ENCODE peak calls at places on chromosomes 6 and 20, in nine cellular contexts. One of them, this sample, is unnamed.

GRCh38 chr20:25053207-25054132 is 4.5 kb downstream of the ACSS1 start:
- DNase-seq in mesendoderm: no peak
- DNase-seq in stimulated activated CD4-positive, alpha-beta T cell treated with anti-CD3 and anti-CD28 coated beads, Interleukin-15, amount 100 ng/mL, for 1 hour: no peak
- DNase-seq in astrocyte of the spinal cord: peak; percentile 35
- DNase-seq in nephron progenitor cell: no peak
- DNase-seq in astrocyte of the hippocampus: no peak
- DNase-seq in heart right ventricle: peak; percentile 82
- DNase-seq in mucosa of descending colon: no peak
- DNase-seq in memory B cell: no peak
- DNase-seq in this sample: peak; percentile 66

GRCh38 chr20:38435555-38435939 is 419 bp upstream of the SNHG17 start:
- DNase-seq in mesendoderm: peak; percentile 16
- DNase-seq in stimulated activated CD4-positive, alpha-beta T cell treated with anti-CD3 and anti-CD28 coated beads, Interleukin-15, amount 100 ng/mL, for 1 hour: no peak
- DNase-seq in astrocyte of the spinal cord: peak; percentile 87
- DNase-seq in nephron progenitor cell: no peak
- DNase-seq in astrocyte of the hippocampus: peak; percentile 86
- DNase-seq in heart right ventricle: no peak
- DNase-seq in mucosa of descending colon: no peak
- DNase-seq in memory B cell: no peak
- DNase-seq in this sample: no peak

GRCh38 chr6:22737331-22737730 is 168.0 kb downstream of the HDGFL1 start:
- DNase-seq in mesendoderm: peak; percentile 84
- DNase-seq in stimulated activated CD4-positive, alpha-beta T cell treated with anti-CD3 and anti-CD28 coated beads, Interleukin-15, amount 100 ng/mL, for 1 hour: no peak
- DNase-seq in astrocyte of the spinal cord: peak; percentile 52
- DNase-seq in nephron progenitor cell: peak; percentile 60
- DNase-seq in astrocyte of the hippocampus: peak; percentile 70
- DNase-seq in heart right ventricle: peak; percentile 24
- DNase-seq in mucosa of descending colon: peak; percentile 42
- DNase-seq in memory B cell: no peak
- DNase-seq in this sample: no peak

GRCh38 chr20:56429496-56429895 is 17.4 kb downstream of the CASS4 start:
- DNase-seq in mesendoderm: no peak
- DNase-seq in stimulated activated CD4-positive, alpha-beta T cell treated with anti-CD3 and anti-CD28 coated beads, Interleukin-15, amount 100 ng/mL, for 1 hour: no peak
- DNase-seq in astrocyte of the spinal cord: peak; percentile 67
- DNase-seq in nephron progenitor cell: no peak
- DNase-seq in astrocyte of the hippocampus: peak; percentile 69
- DNase-seq in heart right ventricle: no peak
- DNase-seq in mucosa of descending colon: no peak
- DNase-seq in memory B cell: no peak
- DNase-seq in this sample: no peak

GRCh38 chr20:33648396-33649004 is 13.6 kb upstream of the C20orf144 start:
- DNase-seq in mesendoderm: no peak
- DNase-seq in stimulated activated CD4-positive, alpha-beta T cell treated with anti-CD3 and anti-CD28 coated beads, Interleukin-15, amount 100 ng/mL, for 1 hour: no peak
- DNase-seq in astrocyte of the spinal cord: peak; percentile 30
- DNase-seq in nephron progenitor cell: no peak
- DNase-seq in astrocyte of the hippocampus: peak; percentile 31
- DNase-seq in heart right ventricle: no peak
- DNase-seq in mucosa of descending colon: no peak
- DNase-seq in memory B cell: no peak
- DNase-seq in this sample: peak; percentile 13

GRCh38 chr6:157219201-157220200 is 103.8 kb downstream of the TMEM242 start:
- DNase-seq in mesendoderm: peak; percentile 65
- DNase-seq in stimulated activated CD4-positive, alpha-beta T cell treated with anti-CD3 and anti-CD28 coated beads, Interleukin-15, amount 100 ng/mL, for 1 hour: no peak
- DNase-seq in astrocyte of the spinal cord: peak; percentile 69
- DNase-seq in nephron progenitor cell: no peak
- DNase-seq in astrocyte of the hippocampus: peak; percentile 78
- DNase-seq in heart right ventricle: no peak
- DNase-seq in mucosa of descending colon: peak; percentile 35
- DNase-seq in memory B cell: no peak
- DNase-seq in this sample: no peak

GRCh38 chr20:36098364-36098763 is 56.2 kb upstream of the EPB41L1 start:
- DNase-seq in mesendoderm: no peak
- DNase-seq in stimulated activated CD4-positive, alpha-beta T cell treated with anti-CD3 and anti-CD28 coated beads, Interleukin-15, amount 100 ng/mL, for 1 hour: no peak
- DNase-seq in astrocyte of the spinal cord: peak; percentile 31
- DNase-seq in nephron progenitor cell: no peak
- DNase-seq in astrocyte of the hippocampus: peak; percentile 45
- DNase-seq in heart right ventricle: peak; percentile 28
- DNase-seq in mucosa of descending colon: peak; percentile 71
- DNase-seq in memory B cell: peak; percentile 32
- DNase-seq in this sample: no peak

GRCh38 chr6:157430834-157431233 is 49.8 kb downstream of the ZDHHC14 start:
- DNase-seq in mesendoderm: no peak
- DNase-seq in stimulated activated CD4-positive, alpha-beta T cell treated with anti-CD3 and anti-CD28 coated beads, Interleukin-15, amount 100 ng/mL, for 1 hour: no peak
- DNase-seq in astrocyte of the spinal cord: no peak
- DNase-seq in nephron progenitor cell: no peak
- DNase-seq in astrocyte of the hippocampus: no peak
- DNase-seq in heart right ventricle: peak; percentile 50
- DNase-seq in mucosa of descending colon: no peak
- DNase-seq in memory B cell: no peak
- DNase-seq in this sample: no peak

GRCh38 chr6:161444464-161444863 is 170.6 kb upstream of the AGPAT4 start:
- DNase-seq in mesendoderm: peak; percentile 50
- DNase-seq in stimulated activated CD4-positive, alpha-beta T cell treated with anti-CD3 and anti-CD28 coated beads, Interleukin-15, amount 100 ng/mL, for 1 hour: no peak
- DNase-seq in astrocyte of the spinal cord: peak; percentile 76
- DNase-seq in nephron progenitor cell: peak; percentile 16
- DNase-seq in astrocyte of the hippocampus: peak; percentile 89
- DNase-seq in heart right ventricle: peak; percentile 32
- DNase-seq in mucosa of descending colon: peak; percentile 9
- DNase-seq in memory B cell: no peak
- DNase-seq in this sample: no peak

GRCh38 chr6:36127462-36128016 is 2.8 kb upstream of the MAPK13 start:
- DNase-seq in mesendoderm: peak; percentile 52
- DNase-seq in stimulated activated CD4-positive, alpha-beta T cell treated with anti-CD3 and anti-CD28 coated beads, Interleukin-15, amount 100 ng/mL, for 1 hour: no peak
- DNase-seq in astrocyte of the spinal cord: peak; percentile 57
- DNase-seq in nephron progenitor cell: no peak
- DNase-seq in astrocyte of the hippocampus: peak; percentile 45
- DNase-seq in heart right ventricle: no peak
- DNase-seq in mucosa of descending colon: no peak
- DNase-seq in memory B cell: no peak
- DNase-seq in this sample: no peak

GRCh38 chr20:33093074-33093473 is 13.6 kb downstream of the BPIFB4 start:
- DNase-seq in mesendoderm: no peak
- DNase-seq in stimulated activated CD4-positive, alpha-beta T cell treated with anti-CD3 and anti-CD28 coated beads, Interleukin-15, amount 100 ng/mL, for 1 hour: no peak
- DNase-seq in astrocyte of the spinal cord: no peak
- DNase-seq in nephron progenitor cell: no peak
- DNase-seq in astrocyte of the hippocampus: no peak
- DNase-seq in heart right ventricle: no peak
- DNase-seq in mucosa of descending colon: no peak
- DNase-seq in memory B cell: no peak
- DNase-seq in this sample: no peak

GRCh38 chr20:18272451-18272850 is 15.9 kb upstream of the ZNF133 start:
- DNase-seq in mesendoderm: peak; percentile 48
- DNase-seq in stimulated activated CD4-positive, alpha-beta T cell treated with anti-CD3 and anti-CD28 coated beads, Interleukin-15, amount 100 ng/mL, for 1 hour: no peak
- DNase-seq in astrocyte of the spinal cord: no peak
- DNase-seq in nephron progenitor cell: no peak
- DNase-seq in astrocyte of the hippocampus: no peak
- DNase-seq in heart right ventricle: peak; percentile 34
- DNase-seq in mucosa of descending colon: no peak
- DNase-seq in memory B cell: no peak
- DNase-seq in this sample: peak; percentile 41

GRCh38 chr20:52219441-52219840 is 27.9 kb upstream of the ZFP64 start:
- DNase-seq in mesendoderm: peak; percentile 38
- DNase-seq in stimulated activated CD4-positive, alpha-beta T cell treated with anti-CD3 and anti-CD28 coated beads, Interleukin-15, amount 100 ng/mL, for 1 hour: no peak
- DNase-seq in astrocyte of the spinal cord: no peak
- DNase-seq in nephron progenitor cell: no peak
- DNase-seq in astrocyte of the hippocampus: no peak
- DNase-seq in heart right ventricle: no peak
- DNase-seq in mucosa of descending colon: peak; percentile 19
- DNase-seq in memory B cell: no peak
- DNase-seq in this sample: no peak

GRCh38 chr6:122681715-122682114 is 71.5 kb downstream of the PKIB start:
- DNase-seq in mesendoderm: no peak
- DNase-seq in stimulated activated CD4-positive, alpha-beta T cell treated with anti-CD3 and anti-CD28 coated beads, Interleukin-15, amount 100 ng/mL, for 1 hour: no peak
- DNase-seq in astrocyte of the spinal cord: no peak
- DNase-seq in nephron progenitor cell: no peak
- DNase-seq in astrocyte of the hippocampus: no peak
- DNase-seq in heart right ventricle: no peak
- DNase-seq in mucosa of descending colon: no peak
- DNase-seq in memory B cell: no peak
- DNase-seq in this sample: no peak

GRCh38 chr6:113308266-113308665 is 548.9 kb upstream of the MARCKS start:
- DNase-seq in mesendoderm: no peak
- DNase-seq in stimulated activated CD4-positive, alpha-beta T cell treated with anti-CD3 and anti-CD28 coated beads, Interleukin-15, amount 100 ng/mL, for 1 hour: no peak
- DNase-seq in astrocyte of the spinal cord: no peak
- DNase-seq in nephron progenitor cell: no peak
- DNase-seq in astrocyte of the hippocampus: no peak
- DNase-seq in heart right ventricle: no peak
- DNase-seq in mucosa of descending colon: no peak
- DNase-seq in memory B cell: no peak
- DNase-seq in this sample: no peak

GRCh38 chr6:90701146-90701781 is 114.4 kb upstream of the MAP3K7 start:
- DNase-seq in mesendoderm: peak; percentile 91
- DNase-seq in stimulated activated CD4-positive, alpha-beta T cell treated with anti-CD3 and anti-CD28 coated beads, Interleukin-15, amount 100 ng/mL, for 1 hour: no peak
- DNase-seq in astrocyte of the spinal cord: no peak
- DNase-seq in nephron progenitor cell: peak; percentile 25
- DNase-seq in astrocyte of the hippocampus: no peak
- DNase-seq in heart right ventricle: no peak
- DNase-seq in mucosa of descending colon: no peak
- DNase-seq in memory B cell: peak; percentile 14
- DNase-seq in this sample: no peak

GRCh38 chr6:912871-913663 is 220.1 kb upstream of the EXOC2 start:
- DNase-seq in mesendoderm: peak; percentile 76
- DNase-seq in stimulated activated CD4-positive, alpha-beta T cell treated with anti-CD3 and anti-CD28 coated beads, Interleukin-15, amount 100 ng/mL, for 1 hour: no peak
- DNase-seq in astrocyte of the spinal cord: peak; percentile 26
- DNase-seq in nephron progenitor cell: peak; percentile 16
- DNase-seq in astrocyte of the hippocampus: peak; percentile 51
- DNase-seq in heart right ventricle: peak; percentile 14
- DNase-seq in mucosa of descending colon: peak; percentile 39
- DNase-seq in memory B cell: no peak
- DNase-seq in this sample: no peak

GRCh38 chr6:163085426-163085825 is 329.1 kb upstream of the QKI start:
- DNase-seq in mesendoderm: peak; percentile 74
- DNase-seq in stimulated activated CD4-positive, alpha-beta T cell treated with anti-CD3 and anti-CD28 coated beads, Interleukin-15, amount 100 ng/mL, for 1 hour: no peak
- DNase-seq in astrocyte of the spinal cord: no peak
- DNase-seq in nephron progenitor cell: no peak
- DNase-seq in astrocyte of the hippocampus: no peak
- DNase-seq in heart right ventricle: no peak
- DNase-seq in mucosa of descending colon: no peak
- DNase-seq in memory B cell: no peak
- DNase-seq in this sample: no peak

GRCh38 chr6:129661478-129662405 is 48.2 kb downstream of the ARHGAP18 start:
- DNase-seq in mesendoderm: no peak
- DNase-seq in stimulated activated CD4-positive, alpha-beta T cell treated with anti-CD3 and anti-CD28 coated beads, Interleukin-15, amount 100 ng/mL, for 1 hour: no peak
- DNase-seq in astrocyte of the spinal cord: no peak
- DNase-seq in nephron progenitor cell: no peak
- DNase-seq in astrocyte of the hippocampus: peak; percentile 25
- DNase-seq in heart right ventricle: no peak
- DNase-seq in mucosa of descending colon: no peak
- DNase-seq in memory B cell: no peak
- DNase-seq in this sample: no peak

GRCh38 chr6:170516783-170517616 is 36.1 kb downstream of the PSMB1 start:
- DNase-seq in mesendoderm: peak; percentile 89
- DNase-seq in stimulated activated CD4-positive, alpha-beta T cell treated with anti-CD3 and anti-CD28 coated beads, Interleukin-15, amount 100 ng/mL, for 1 hour: no peak
- DNase-seq in astrocyte of the spinal cord: peak; percentile 79
- DNase-seq in nephron progenitor cell: peak; percentile 34
- DNase-seq in astrocyte of the hippocampus: peak; percentile 76
- DNase-seq in heart right ventricle: peak; percentile 15
- DNase-seq in mucosa of descending colon: peak; percentile 65
- DNase-seq in memory B cell: peak; percentile 15
- DNase-seq in this sample: no peak

GRCh38 chr6:144334150-144334708 is 49.1 kb downstream of the UTRN start:
- DNase-seq in mesendoderm: no peak
- DNase-seq in stimulated activated CD4-positive, alpha-beta T cell treated with anti-CD3 and anti-CD28 coated beads, Interleukin-15, amount 100 ng/mL, for 1 hour: peak; percentile 18
- DNase-seq in astrocyte of the spinal cord: no peak
- DNase-seq in nephron progenitor cell: no peak
- DNase-seq in astrocyte of the hippocampus: no peak
- DNase-seq in heart right ventricle: no peak
- DNase-seq in mucosa of descending colon: peak; percentile 60
- DNase-seq in memory B cell: peak; percentile 58
- DNase-seq in this sample: no peak

GRCh38 chr6:18141805-18142590 is 12.9 kb downstream of the TPMT start:
- DNase-seq in mesendoderm: peak; percentile 81
- DNase-seq in stimulated activated CD4-positive, alpha-beta T cell treated with anti-CD3 and anti-CD28 coated beads, Interleukin-15, amount 100 ng/mL, for 1 hour: no peak
- DNase-seq in astrocyte of the spinal cord: no peak
- DNase-seq in nephron progenitor cell: no peak
- DNase-seq in astrocyte of the hippocampus: no peak
- DNase-seq in heart right ventricle: no peak
- DNase-seq in mucosa of descending colon: no peak
- DNase-seq in memory B cell: no peak
- DNase-seq in this sample: no peak

GRCh38 chr6:146202570-146202969 is 173.7 kb downstream of the GRM1 start:
- DNase-seq in mesendoderm: no peak
- DNase-seq in stimulated activated CD4-positive, alpha-beta T cell treated with anti-CD3 and anti-CD28 coated beads, Interleukin-15, amount 100 ng/mL, for 1 hour: no peak
- DNase-seq in astrocyte of the spinal cord: no peak
- DNase-seq in nephron progenitor cell: no peak
- DNase-seq in astrocyte of the hippocampus: peak; percentile 5
- DNase-seq in heart right ventricle: no peak
- DNase-seq in mucosa of descending colon: no peak
- DNase-seq in memory B cell: no peak
- DNase-seq in this sample: no peak

GRCh38 chr6:138832182-138832581 is 36.3 kb downstream of the ECT2L start:
- DNase-seq in mesendoderm: no peak
- DNase-seq in stimulated activated CD4-positive, alpha-beta T cell treated with anti-CD3 and anti-CD28 coated beads, Interleukin-15, amount 100 ng/mL, for 1 hour: no peak
- DNase-seq in astrocyte of the spinal cord: no peak
- DNase-seq in nephron progenitor cell: no peak
- DNase-seq in astrocyte of the hippocampus: no peak
- DNase-seq in heart right ventricle: no peak
- DNase-seq in mucosa of descending colon: no peak
- DNase-seq in memory B cell: no peak
- DNase-seq in this sample: no peak

GRCh38 chr6:143811492-143812157 is 31.5 kb upstream of the LTV1 start:
- DNase-seq in mesendoderm: no peak
- DNase-seq in stimulated activated CD4-positive, alpha-beta T cell treated with anti-CD3 and anti-CD28 coated beads, Interleukin-15, amount 100 ng/mL, for 1 hour: no peak
- DNase-seq in astrocyte of the spinal cord: no peak
- DNase-seq in nephron progenitor cell: no peak
- DNase-seq in astrocyte of the hippocampus: no peak
- DNase-seq in heart right ventricle: no peak
- DNase-seq in mucosa of descending colon: no peak
- DNase-seq in memory B cell: no peak
- DNase-seq in this sample: no peak

GRCh38 chr6:139547082-139547776 is 172.8 kb upstream of the CITED2 start:
- DNase-seq in mesendoderm: no peak
- DNase-seq in stimulated activated CD4-positive, alpha-beta T cell treated with anti-CD3 and anti-CD28 coated beads, Interleukin-15, amount 100 ng/mL, for 1 hour: no peak
- DNase-seq in astrocyte of the spinal cord: peak; percentile 42
- DNase-seq in nephron progenitor cell: no peak
- DNase-seq in astrocyte of the hippocampus: no peak
- DNase-seq in heart right ventricle: peak; percentile 7
- DNase-seq in mucosa of descending colon: no peak
- DNase-seq in memory B cell: no peak
- DNase-seq in this sample: no peak

GRCh38 chr6:524803-525202 is 132.1 kb downstream of the HUS1B start:
- DNase-seq in mesendoderm: peak; percentile 16
- DNase-seq in stimulated activated CD4-positive, alpha-beta T cell treated with anti-CD3 and anti-CD28 coated beads, Interleukin-15, amount 100 ng/mL, for 1 hour: no peak
- DNase-seq in astrocyte of the spinal cord: no peak
- DNase-seq in nephron progenitor cell: no peak
- DNase-seq in astrocyte of the hippocampus: no peak
- DNase-seq in heart right ventricle: no peak
- DNase-seq in mucosa of descending colon: peak; percentile 20
- DNase-seq in memory B cell: no peak
- DNase-seq in this sample: no peak

GRCh38 chr6:167665698-167666380 is 160.9 kb upstream of the AFDN start:
- DNase-seq in mesendoderm: no peak
- DNase-seq in stimulated activated CD4-positive, alpha-beta T cell treated with anti-CD3 and anti-CD28 coated beads, Interleukin-15, amount 100 ng/mL, for 1 hour: no peak
- DNase-seq in astrocyte of the spinal cord: no peak
- DNase-seq in nephron progenitor cell: peak; percentile 30
- DNase-seq in astrocyte of the hippocampus: no peak
- DNase-seq in heart right ventricle: no peak
- DNase-seq in mucosa of descending colon: no peak
- DNase-seq in memory B cell: no peak
- DNase-seq in this sample: no peak

GRCh38 chr6:157045831-157046454 is 268.8 kb downstream of the ARID1B start:
- DNase-seq in mesendoderm: peak; percentile 82
- DNase-seq in stimulated activated CD4-positive, alpha-beta T cell treated with anti-CD3 and anti-CD28 coated beads, Interleukin-15, amount 100 ng/mL, for 1 hour: no peak
- DNase-seq in astrocyte of the spinal cord: peak; percentile 80
- DNase-seq in nephron progenitor cell: no peak
- DNase-seq in astrocyte of the hippocampus: peak; percentile 73
- DNase-seq in heart right ventricle: no peak
- DNase-seq in mucosa of descending colon: peak; percentile 29
- DNase-seq in memory B cell: no peak
- DNase-seq in this sample: no peak

GRCh38 chr20:16945619-16946018 is 197.5 kb downstream of the OTOR start:
- DNase-seq in mesendoderm: no peak
- DNase-seq in stimulated activated CD4-positive, alpha-beta T cell treated with anti-CD3 and anti-CD28 coated beads, Interleukin-15, amount 100 ng/mL, for 1 hour: no peak
- DNase-seq in astrocyte of the spinal cord: no peak
- DNase-seq in nephron progenitor cell: no peak
- DNase-seq in astrocyte of the hippocampus: no peak
- DNase-seq in heart right ventricle: no peak
- DNase-seq in mucosa of descending colon: no peak
- DNase-seq in memory B cell: no peak
- DNase-seq in this sample: no peak

GRCh38 chr20:38343107-38343797 is 3.0 kb upstream of the LBP start:
- DNase-seq in mesendoderm: no peak
- DNase-seq in stimulated activated CD4-positive, alpha-beta T cell treated with anti-CD3 and anti-CD28 coated beads, Interleukin-15, amount 100 ng/mL, for 1 hour: no peak
- DNase-seq in astrocyte of the spinal cord: peak; percentile 17
- DNase-seq in nephron progenitor cell: no peak
- DNase-seq in astrocyte of the hippocampus: no peak
- DNase-seq in heart right ventricle: no peak
- DNase-seq in mucosa of descending colon: peak; percentile 83
- DNase-seq in memory B cell: no peak
- DNase-seq in this sample: no peak

This sample was measured in left ventricle myocardium inferior.